ENCODE peak calls at places on chromosome X, in six cellular contexts. N is epithelial cell of esophagus, E is right cardiac atrium, J is NCI-H1417, I is T-helper 1 cell, P is psoas muscle. M is an unnamed sample.

GRCh38 chrX:38651625-38652601 is 90.6 kb downstream of the TSPAN7 start:
- DNase-seq in N (no peak), P (no peak), I (no peak), E (no peak), J (no peak), M (no peak)

GRCh38 chrX:45187731-45188130 is 12.9 kb downstream of the DIPK2B start:
- DNase-seq in I (no peak), P (no peak), E (no peak), J (no peak), N (no peak), M (no peak)

GRCh38 chrX:120559799-120560198 is 963 bp downstream of the CUL4B start:
- DNase-seq in I (no peak), P (no peak), N (peak; percentile 29), E (no peak), J (peak; percentile 18), M (no peak)

GRCh38 chrX:13064599-13065143 is 20.3 kb upstream of the FAM9C start:
- DNase-seq in J (no peak), E (no peak), P (no peak), N (no peak), I (no peak), M (no peak)

GRCh38 chrX:71632923-71633657 is 14.8 kb upstream of the CXCR3 start:
- DNase-seq in J (peak; percentile 52), E (no peak), I (no peak), N (no peak), P (no peak), M (no peak)

GRCh38 chrX:22323541-22323940 is 50.8 kb downstream of the CBLL2 start:
- DNase-seq in E (no peak), N (peak; percentile 69), J (no peak), I (no peak), P (no peak), M (no peak)

GRCh38 chrX:2677764-2678163 is 13.3 kb upstream of the CD99 start:
- DNase-seq in E (peak; percentile 90), I (no peak), J (no peak), N (peak; percentile 98), P (peak; percentile 87), M (peak; percentile 89)

GRCh38 chrX:118727686-118728339 is 407 bp downstream of the IL13RA1 start:
- DNase-seq in I (no peak), E (peak; percentile 60), N (no peak), P (peak; percentile 65), J (peak; percentile 72), M (peak; percentile 60)

GRCh38 chrX:80285131-80285773 is 135.0 kb upstream of the TENT5D start:
- DNase-seq in P (no peak), E (no peak), J (peak; percentile 3), I (no peak), N (peak; percentile 45), M (no peak)

GRCh38 chrX:101659601-101660063 is at the start of gene ARMCX2:
- DNase-seq in J (peak; percentile 52), P (peak; percentile 30), I (no peak), E (peak; percentile 70), N (peak; percentile 50), M (peak; percentile 64)

GRCh38 chrX:120453985-120454384 is 15.1 kb downstream of the LAMP2 start:
- DNase-seq in J (no peak), I (no peak), N (peak; percentile 56), P (no peak), E (no peak), M (no peak)

GRCh38 chrX:154696328-154697045 is 43.1 kb upstream of the CTAG2 start:
- DNase-seq in N (peak; percentile 70), E (no peak), P (no peak), I (no peak), J (no peak), M (no peak)

GRCh38 chrX:110293658-110294453 is 24.0 kb downstream of the AMMECR1 start:
- DNase-seq in P (no peak), E (no peak), J (no peak), N (peak; percentile 7), I (no peak), M (no peak)

GRCh38 chrX:106615041-106615440 is 3.3 kb downstream of the RADX start:
- DNase-seq in J (no peak), N (peak; percentile 6), P (no peak), E (no peak), I (no peak), M (no peak)

GRCh38 chrX:17475820-17476219 is 100.8 kb downstream of the NHS start:
- DNase-seq in P (no peak), E (peak; percentile 17), I (no peak), N (no peak), J (no peak), M (no peak)

GRCh38 chrX:136822337-136823095 is 41.8 kb upstream of the ARHGEF6 start:
- DNase-seq in P (no peak), J (no peak), N (no peak), E (no peak), I (no peak), M (no peak)

GRCh38 chrX:54447461-54447860 is 7.3 kb downstream of the TSR2 start:
- DNase-seq in I (no peak), N (peak; percentile 20), E (no peak), P (no peak), J (no peak), M (no peak)

GRCh38 chrX:71919886-71920285 is 9.2 kb downstream of the NHSL2 start:
- DNase-seq in N (no peak), P (no peak), E (no peak), I (no peak), J (no peak), M (no peak)

GRCh38 chrX:96843566-96843965 is 40.1 kb upstream of the RPA4 start:
- DNase-seq in J (peak; percentile 30), E (no peak), I (no peak), N (peak; percentile 11), P (no peak), M (no peak)

GRCh38 chrX:110108381-110108796 is 105.5 kb downstream of the TMEM164 start:
- DNase-seq in P (no peak), I (no peak), J (peak; percentile 30), E (no peak), N (peak; percentile 10), M (no peak)

GRCh38 chrX:123625477-123625876 is 107.4 kb downstream of the THOC2 start:
- DNase-seq in E (no peak), I (no peak), J (no peak), N (no peak), P (no peak), M (no peak)

GRCh38 chrX:49137492-49137891 is 14.0 kb upstream of the GPKOW start:
- DNase-seq in P (no peak), I (no peak), J (no peak), E (no peak), N (no peak), M (no peak)

GRCh38 chrX:136529795-136530194 is 2.2 kb upstream of the VGLL1 start:
- DNase-seq in J (no peak), N (no peak), E (no peak), P (no peak), I (no peak), M (no peak)

GRCh38 chrX:71871367-71871766 is 39.3 kb upstream of the NHSL2 start:
- DNase-seq in N (peak; percentile 38), J (no peak), E (no peak), P (no peak), I (no peak), M (no peak)

GRCh38 chrX:48573690-48574269 is 504 bp upstream of the RBM3 start:
- DNase-seq in E (peak; percentile 72), N (no peak), P (peak; percentile 45), I (no peak), J (no peak), M (peak; percentile 50)

GRCh38 chrX:86806786-86807185 is 658.5 kb downstream of the DACH2 start:
- DNase-seq in P (no peak), J (peak; percentile 34), I (no peak), N (peak; percentile 6), E (no peak), M (no peak)

GRCh38 chrX:109327271-109327670 is 154.6 kb downstream of the GUCY2F start:
- DNase-seq in P (no peak), E (no peak), I (no peak), J (no peak), N (no peak), M (no peak)

GRCh38 chrX:155148724-155149537 is 67.3 kb upstream of the VBP1 start:
- DNase-seq in J (no peak), P (no peak), I (peak; percentile 3), N (peak; percentile 20), E (no peak), M (no peak)

GRCh38 chrX:43655151-43655676 is 885 bp upstream of the MAOA start:
- DNase-seq in P (peak; percentile 43), N (peak; percentile 69), I (peak; percentile 8), E (peak; percentile 37), J (no peak), M (no peak)

GRCh38 chrX:34559325-34559724 is 97.8 kb downstream of the TMEM47 start:
- DNase-seq in P (no peak), J (peak; percentile 28), N (peak; percentile 60), I (no peak), E (no peak), M (no peak)

GRCh38 chrX:140503230-140503585 is 1.7 kb downstream of the SOX3 start:
- DNase-seq in I (no peak), N (no peak), E (no peak), J (no peak), P (no peak), M (no peak)

GRCh38 chrX:57565198-57565597 is 26.6 kb upstream of the ZXDB start:
- DNase-seq in J (no peak), P (no peak), N (no peak), E (no peak), I (no peak), M (no peak)

GRCh38 chrX:15366507-15367352 is 17.5 kb downstream of the VEGFD start:
- DNase-seq in I (no peak), E (no peak), J (no peak), N (no peak), P (no peak), M (no peak)

GRCh38 chrX:74804574-74804973 is 120.7 kb downstream of the NEXMIF start:
- DNase-seq in P (no peak), I (no peak), N (no peak), J (no peak), E (no peak), M (peak; percentile 34)

GRCh38 chrX:83997781-83998180 is 136.8 kb downstream of the CYLC1 start:
- DNase-seq in N (no peak), P (no peak), E (no peak), I (no peak), J (no peak), M (no peak)

M was measured in Right ventricle myocardium superior.